ENCODE peak calls at places on chromosomes 4 and X, in seven cellular contexts. One of them, this sample, is unnamed.

GRCh38 chrX:15277594-15277993 is 7.7 kb upstream of the ASB9 start:
- DNase-seq in tibial nerve: no peak
- DNase-seq in right atrium auricular region: no peak
- DNase-seq in endothelial cell of umbilical vein: no peak
- DNase-seq in pancreas: no peak
- DNase-seq in testis: no peak
- DNase-seq in DND-41: no peak
- DNase-seq in this sample: no peak

GRCh38 chrX:126855839-126856238 is 36.3 kb downstream of the PRR32 start:
- DNase-seq in tibial nerve: no peak
- DNase-seq in right atrium auricular region: no peak
- DNase-seq in endothelial cell of umbilical vein: no peak
- DNase-seq in pancreas: no peak
- DNase-seq in testis: no peak
- DNase-seq in DND-41: no peak
- DNase-seq in this sample: no peak

GRCh38 chr4:38583102-38583501 is 80.9 kb upstream of the KLF3 start:
- DNase-seq in tibial nerve: no peak
- DNase-seq in right atrium auricular region: peak; percentile 40
- DNase-seq in endothelial cell of umbilical vein: no peak
- DNase-seq in pancreas: no peak
- DNase-seq in testis: no peak
- DNase-seq in DND-41: peak; percentile 6
- DNase-seq in this sample: no peak

GRCh38 chr4:152382057-152382785 is 153.7 kb downstream of the FBXW7 start:
- DNase-seq in tibial nerve: no peak
- DNase-seq in right atrium auricular region: no peak
- DNase-seq in endothelial cell of umbilical vein: peak; percentile 14
- DNase-seq in pancreas: no peak
- DNase-seq in testis: no peak
- DNase-seq in DND-41: peak; percentile 7
- DNase-seq in this sample: no peak

GRCh38 chrX:129360175-129360574 is 163.1 kb downstream of the SMARCA1 start:
- DNase-seq in tibial nerve: peak; percentile 45
- DNase-seq in right atrium auricular region: no peak
- DNase-seq in endothelial cell of umbilical vein: peak; percentile 44
- DNase-seq in pancreas: no peak
- DNase-seq in testis: peak; percentile 63
- DNase-seq in DND-41: peak; percentile 50
- DNase-seq in this sample: no peak

GRCh38 chrX:55489315-55490009 is at the start of gene USP51:
- DNase-seq in tibial nerve: peak; percentile 36
- DNase-seq in right atrium auricular region: peak; percentile 58
- DNase-seq in endothelial cell of umbilical vein: peak; percentile 31
- DNase-seq in pancreas: peak; percentile 63
- DNase-seq in testis: peak; percentile 79
- DNase-seq in DND-41: peak; percentile 36
- DNase-seq in this sample: no peak

GRCh38 chr4:102696763-102697162 is 64.0 kb downstream of the MANBA start:
- DNase-seq in tibial nerve: no peak
- DNase-seq in right atrium auricular region: no peak
- DNase-seq in endothelial cell of umbilical vein: no peak
- DNase-seq in pancreas: no peak
- DNase-seq in testis: no peak
- DNase-seq in DND-41: no peak
- DNase-seq in this sample: no peak

GRCh38 chr4:94345984-94346383 is 3.3 kb upstream of the HPGDS start:
- DNase-seq in tibial nerve: no peak
- DNase-seq in right atrium auricular region: no peak
- DNase-seq in endothelial cell of umbilical vein: no peak
- DNase-seq in pancreas: no peak
- DNase-seq in testis: no peak
- DNase-seq in DND-41: no peak
- DNase-seq in this sample: no peak

GRCh38 chr4:118921736-118922135 is 33.1 kb downstream of the SYNPO2 start:
- DNase-seq in tibial nerve: no peak
- DNase-seq in right atrium auricular region: no peak
- DNase-seq in endothelial cell of umbilical vein: no peak
- DNase-seq in pancreas: no peak
- DNase-seq in testis: no peak
- DNase-seq in DND-41: no peak
- DNase-seq in this sample: no peak

GRCh38 chr4:119693127-119693526 is 64.5 kb upstream of the PDE5A start:
- DNase-seq in tibial nerve: no peak
- DNase-seq in right atrium auricular region: no peak
- DNase-seq in endothelial cell of umbilical vein: no peak
- DNase-seq in pancreas: no peak
- DNase-seq in testis: no peak
- DNase-seq in DND-41: no peak
- DNase-seq in this sample: no peak

GRCh38 chr4:123811763-123812390 is 415.3 kb downstream of the SPRY1 start:
- DNase-seq in tibial nerve: no peak
- DNase-seq in right atrium auricular region: no peak
- DNase-seq in endothelial cell of umbilical vein: no peak
- DNase-seq in pancreas: no peak
- DNase-seq in testis: no peak
- DNase-seq in DND-41: no peak
- DNase-seq in this sample: no peak

GRCh38 chrX:139903229-139903628 is 29.6 kb downstream of the ATP11C start:
- DNase-seq in tibial nerve: no peak
- DNase-seq in right atrium auricular region: no peak
- DNase-seq in endothelial cell of umbilical vein: no peak
- DNase-seq in pancreas: no peak
- DNase-seq in testis: no peak
- DNase-seq in DND-41: no peak
- DNase-seq in this sample: no peak

GRCh38 chr4:98663226-98664006 is 5.0 kb upstream of the TSPAN5 start:
- DNase-seq in tibial nerve: no peak
- DNase-seq in right atrium auricular region: no peak
- DNase-seq in endothelial cell of umbilical vein: no peak
- DNase-seq in pancreas: no peak
- DNase-seq in testis: no peak
- DNase-seq in DND-41: no peak
- DNase-seq in this sample: no peak

GRCh38 chrX:8673211-8673610 is 58.7 kb downstream of the ANOS1 start:
- DNase-seq in tibial nerve: no peak
- DNase-seq in right atrium auricular region: no peak
- DNase-seq in endothelial cell of umbilical vein: no peak
- DNase-seq in pancreas: no peak
- DNase-seq in testis: no peak
- DNase-seq in DND-41: no peak
- DNase-seq in this sample: no peak

GRCh38 chr4:152077582-152077981 is 316.8 kb upstream of the GATB start:
- DNase-seq in tibial nerve: no peak
- DNase-seq in right atrium auricular region: no peak
- DNase-seq in endothelial cell of umbilical vein: no peak
- DNase-seq in pancreas: no peak
- DNase-seq in testis: no peak
- DNase-seq in DND-41: no peak
- DNase-seq in this sample: no peak

GRCh38 chrX:65148232-65148631 is 172.0 kb upstream of the ZC4H2 start:
- DNase-seq in tibial nerve: no peak
- DNase-seq in right atrium auricular region: no peak
- DNase-seq in endothelial cell of umbilical vein: no peak
- DNase-seq in pancreas: no peak
- DNase-seq in testis: no peak
- DNase-seq in DND-41: no peak
- DNase-seq in this sample: no peak

GRCh38 chr4:74874785-74875367 is 58.0 kb upstream of the PARM1 start:
- DNase-seq in tibial nerve: peak; percentile 26
- DNase-seq in right atrium auricular region: no peak
- DNase-seq in endothelial cell of umbilical vein: peak; percentile 67
- DNase-seq in pancreas: no peak
- DNase-seq in testis: peak; percentile 63
- DNase-seq in DND-41: peak; percentile 27
- DNase-seq in this sample: no peak

GRCh38 chr4:157222764-157223145 is 2.2 kb downstream of the GRIA2 start:
- DNase-seq in tibial nerve: no peak
- DNase-seq in right atrium auricular region: no peak
- DNase-seq in endothelial cell of umbilical vein: peak; percentile 1
- DNase-seq in pancreas: peak; percentile 60
- DNase-seq in testis: no peak
- DNase-seq in DND-41: no peak
- DNase-seq in this sample: no peak

GRCh38 chrX:41302293-41302868 is 31.6 kb upstream of the DDX3X start:
- DNase-seq in tibial nerve: no peak
- DNase-seq in right atrium auricular region: no peak
- DNase-seq in endothelial cell of umbilical vein: no peak
- DNase-seq in pancreas: no peak
- DNase-seq in testis: no peak
- DNase-seq in DND-41: no peak
- DNase-seq in this sample: no peak

GRCh38 chr4:139243448-139244365 is 36.3 kb downstream of the MGARP start:
- DNase-seq in tibial nerve: no peak
- DNase-seq in right atrium auricular region: no peak
- DNase-seq in endothelial cell of umbilical vein: peak; percentile 72
- DNase-seq in pancreas: no peak
- DNase-seq in testis: no peak
- DNase-seq in DND-41: no peak
- DNase-seq in this sample: no peak

GRCh38 chrX:46757052-46757451 is 1.9 kb downstream of the SLC9A7 start:
- DNase-seq in tibial nerve: no peak
- DNase-seq in right atrium auricular region: no peak
- DNase-seq in endothelial cell of umbilical vein: no peak
- DNase-seq in pancreas: no peak
- DNase-seq in testis: no peak
- DNase-seq in DND-41: no peak
- DNase-seq in this sample: no peak

GRCh38 chr4:98566491-98567008 is 91.9 kb downstream of the TSPAN5 start:
- DNase-seq in tibial nerve: no peak
- DNase-seq in right atrium auricular region: no peak
- DNase-seq in endothelial cell of umbilical vein: no peak
- DNase-seq in pancreas: no peak
- DNase-seq in testis: no peak
- DNase-seq in DND-41: peak; percentile 8
- DNase-seq in this sample: no peak

GRCh38 chr4:187444061-187444460 is 551.5 kb upstream of the ZFP42 start:
- DNase-seq in tibial nerve: no peak
- DNase-seq in right atrium auricular region: no peak
- DNase-seq in endothelial cell of umbilical vein: no peak
- DNase-seq in pancreas: no peak
- DNase-seq in testis: no peak
- DNase-seq in DND-41: no peak
- DNase-seq in this sample: no peak

GRCh38 chr4:159174645-159175147 is 71.8 kb downstream of the RAPGEF2 start:
- DNase-seq in tibial nerve: no peak
- DNase-seq in right atrium auricular region: no peak
- DNase-seq in endothelial cell of umbilical vein: no peak
- DNase-seq in pancreas: no peak
- DNase-seq in testis: no peak
- DNase-seq in DND-41: no peak
- DNase-seq in this sample: no peak
- H3K4me1 ChIP-seq in tibial nerve: no peaks in the 10 kb centered on the region
- H3K4me1 ChIP-seq in right atrium auricular region: peaks cover 74% of the 10 kb centered on the region
- H3K4me1 ChIP-seq in endothelial cell of umbilical vein: peaks cover 36% of the 10 kb centered on the region
- H3K4me1 ChIP-seq in pancreas: peaks cover 7% of the 10 kb centered on the region
- H3K4me1 ChIP-seq in testis: no peaks in the 10 kb centered on the region
- H3K4me1 ChIP-seq in DND-41: no peaks in the 10 kb centered on the region
- H3K4me1 ChIP-seq in this sample: no peaks in the 10 kb centered on the region

GRCh38 chr4:57410331-57411052 is 300.3 kb upstream of the IGFBP7 start:
- DNase-seq in tibial nerve: peak; percentile 19
- DNase-seq in right atrium auricular region: peak; percentile 68
- DNase-seq in endothelial cell of umbilical vein: no peak
- DNase-seq in pancreas: no peak
- DNase-seq in testis: no peak
- DNase-seq in DND-41: no peak
- DNase-seq in this sample: no peak
- H3K4me3 ChIP-seq in tibial nerve: no peak overlapping the region
- H3K4me3 ChIP-seq in right atrium auricular region: no peak overlapping the region
- H3K4me3 ChIP-seq in endothelial cell of umbilical vein: no peak overlapping the region
- H3K4me3 ChIP-seq in pancreas: no peak overlapping the region
- H3K4me3 ChIP-seq in testis: no peak overlapping the region
- H3K4me3 ChIP-seq in DND-41: no peak overlapping the region
- H3K4me3 ChIP-seq in this sample: no peak overlapping the region

GRCh38 chr4:15065516-15065915 is 63.2 kb downstream of the CPEB2 start:
- DNase-seq in tibial nerve: no peak
- DNase-seq in right atrium auricular region: no peak
- DNase-seq in endothelial cell of umbilical vein: no peak
- DNase-seq in pancreas: no peak
- DNase-seq in testis: no peak
- DNase-seq in DND-41: no peak
- DNase-seq in this sample: no peak
- H3K27ac ChIP-seq in tibial nerve: no peak overlapping the region
- H3K27ac ChIP-seq in right atrium auricular region: no peak overlapping the region
- H3K27ac ChIP-seq in endothelial cell of umbilical vein: no peak overlapping the region
- H3K27ac ChIP-seq in pancreas: no peak overlapping the region
- H3K27ac ChIP-seq in testis: no peak overlapping the region
- H3K27ac ChIP-seq in DND-41: no peak overlapping the region
- H3K27ac ChIP-seq in this sample: no peak overlapping the region

GRCh38 chr4:63105839-63106238 is 1303.4 kb downstream of the TECRL start:
- DNase-seq in tibial nerve: no peak
- DNase-seq in right atrium auricular region: no peak
- DNase-seq in endothelial cell of umbilical vein: no peak
- DNase-seq in pancreas: no peak
- DNase-seq in testis: no peak
- DNase-seq in DND-41: no peak
- DNase-seq in this sample: no peak

DNA sequence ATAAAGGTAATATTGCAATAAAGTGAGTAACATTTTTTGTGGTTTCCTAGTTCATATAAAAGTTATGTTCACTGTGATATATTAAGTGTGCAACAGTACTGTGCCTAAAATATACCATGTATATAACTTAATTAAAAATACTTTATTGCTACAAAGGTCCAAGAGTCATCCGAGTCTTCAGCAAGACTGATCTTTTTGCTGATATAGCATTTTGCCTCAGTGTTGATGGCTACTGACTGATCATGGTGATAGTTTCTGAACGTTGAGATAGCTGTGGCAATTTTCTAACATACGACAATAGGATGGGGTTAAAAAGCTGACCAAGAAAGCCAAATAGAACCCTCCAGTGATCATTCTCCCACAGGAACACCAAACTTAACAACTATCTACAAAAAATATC is 1302.7 kb downstream of the TECRL start:
- DNase-seq in tibial nerve: no peak
- DNase-seq in right atrium auricular region: no peak
- DNase-seq in endothelial cell of umbilical vein: no peak
- DNase-seq in pancreas: no peak
- DNase-seq in testis: no peak
- DNase-seq in DND-41: no peak
- DNase-seq in this sample: no peak
- H3K4me1 ChIP-seq in tibial nerve: no peaks in the 10 kb centered on the region
- H3K4me1 ChIP-seq in right atrium auricular region: no peaks in the 10 kb centered on the region
- H3K4me1 ChIP-seq in endothelial cell of umbilical vein: no peaks in the 10 kb centered on the region
- H3K4me1 ChIP-seq in pancreas: no peaks in the 10 kb centered on the region
- H3K4me1 ChIP-seq in testis: no peaks in the 10 kb centered on the region
- H3K4me1 ChIP-seq in DND-41: no peaks in the 10 kb centered on the region
- H3K4me1 ChIP-seq in this sample: no peaks in the 10 kb centered on the region

DNA sequence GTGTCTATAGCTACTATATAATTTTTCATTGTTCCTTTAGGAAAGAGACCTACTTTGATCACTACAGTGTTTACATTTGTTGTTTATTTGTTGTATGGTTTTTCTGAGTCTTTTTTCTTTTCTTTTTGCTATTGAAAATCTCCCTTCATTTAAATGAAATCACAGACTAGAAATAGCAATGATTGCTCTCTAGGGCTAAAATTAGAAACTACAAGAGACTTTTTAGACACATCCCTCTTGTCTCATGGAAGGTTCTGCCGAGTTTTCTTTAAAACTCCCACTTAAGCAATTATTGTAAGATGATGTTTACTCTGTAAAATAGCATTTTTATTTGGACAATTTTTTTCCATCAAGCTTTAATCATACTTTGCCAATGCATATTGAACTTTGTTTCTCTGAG is 136.6 kb downstream of the PALLD start:
- DNase-seq in tibial nerve: no peak
- DNase-seq in right atrium auricular region: no peak
- DNase-seq in endothelial cell of umbilical vein: no peak
- DNase-seq in pancreas: no peak
- DNase-seq in testis: no peak
- DNase-seq in DND-41: no peak
- DNase-seq in this sample: no peak
- H3K4me3 ChIP-seq in tibial nerve: no peak overlapping the region
- H3K4me3 ChIP-seq in right atrium auricular region: no peak overlapping the region
- H3K4me3 ChIP-seq in endothelial cell of umbilical vein: no peak overlapping the region
- H3K4me3 ChIP-seq in pancreas: no peak overlapping the region
- H3K4me3 ChIP-seq in testis: no peak overlapping the region
- H3K4me3 ChIP-seq in DND-41: no peak overlapping the region
- H3K4me3 ChIP-seq in this sample: no peak overlapping the region